ENCODE peak calls at places on chromosomes 2 and 18, in nine cellular contexts. One of them, this sample, is unnamed.

GRCh38 chr2:191556463-191556862 is 121.5 kb upstream of the NABP1 start:
- DNase-seq in ovary: no peak
- DNase-seq in astrocyte: no peak
- DNase-seq in sigmoid colon: no peak
- DNase-seq in kidney: no peak
- DNase-seq in tibial nerve: no peak
- DNase-seq in psoas muscle: no peak
- DNase-seq in neural progenitor cell: no peak
- DNase-seq in adrenal gland: no peak
- DNase-seq in this sample: no peak

GRCh38 chr18:35634376-35634775 is 52.8 kb downstream of the GALNT1 start:
- DNase-seq in ovary: no peak
- DNase-seq in astrocyte: no peak
- DNase-seq in sigmoid colon: no peak
- DNase-seq in kidney: no peak
- DNase-seq in tibial nerve: no peak
- DNase-seq in psoas muscle: no peak
- DNase-seq in neural progenitor cell: no peak
- DNase-seq in adrenal gland: no peak
- DNase-seq in this sample: no peak

GRCh38 chr18:79577451-79578395 is 101.9 kb upstream of the CTDP1 start:
- DNase-seq in ovary: peak
- DNase-seq in astrocyte: peak
- DNase-seq in sigmoid colon: peak
- DNase-seq in kidney: peak
- DNase-seq in tibial nerve: no peak
- DNase-seq in psoas muscle: peak
- DNase-seq in neural progenitor cell: no peak
- DNase-seq in adrenal gland: no peak
- DNase-seq in this sample: no peak

GRCh38 chr2:238105506-238106338 is 5.6 kb downstream of the ESPNL start:
- DNase-seq in ovary: peak
- DNase-seq in astrocyte: no peak
- DNase-seq in sigmoid colon: no peak
- DNase-seq in kidney: peak
- DNase-seq in tibial nerve: no peak
- DNase-seq in psoas muscle: peak
- DNase-seq in neural progenitor cell: no peak
- DNase-seq in adrenal gland: no peak
- DNase-seq in this sample: no peak

GRCh38 chr18:70425236-70425635 is 136.4 kb downstream of the SOCS6 start:
- DNase-seq in ovary: no peak
- DNase-seq in astrocyte: no peak
- DNase-seq in sigmoid colon: no peak
- DNase-seq in kidney: no peak
- DNase-seq in tibial nerve: no peak
- DNase-seq in psoas muscle: no peak
- DNase-seq in neural progenitor cell: no peak
- DNase-seq in adrenal gland: no peak
- DNase-seq in this sample: no peak

GRCh38 chr2:120403261-120403660 is 57.3 kb downstream of the INHBB start:
- DNase-seq in ovary: no peak
- DNase-seq in astrocyte: no peak
- DNase-seq in sigmoid colon: no peak
- DNase-seq in kidney: no peak
- DNase-seq in tibial nerve: no peak
- DNase-seq in psoas muscle: no peak
- DNase-seq in neural progenitor cell: no peak
- DNase-seq in adrenal gland: no peak
- DNase-seq in this sample: no peak

GRCh38 chr2:107525420-107525819 is 301.3 kb upstream of the RGPD4 start:
- DNase-seq in ovary: no peak
- DNase-seq in astrocyte: peak
- DNase-seq in sigmoid colon: no peak
- DNase-seq in kidney: no peak
- DNase-seq in tibial nerve: no peak
- DNase-seq in psoas muscle: no peak
- DNase-seq in neural progenitor cell: no peak
- DNase-seq in adrenal gland: no peak
- DNase-seq in this sample: no peak

GRCh38 chr2:27914046-27914792 is 23.7 kb downstream of the BABAM2 start:
- DNase-seq in ovary: no peak
- DNase-seq in astrocyte: no peak
- DNase-seq in sigmoid colon: no peak
- DNase-seq in kidney: no peak
- DNase-seq in tibial nerve: no peak
- DNase-seq in psoas muscle: no peak
- DNase-seq in neural progenitor cell: no peak
- DNase-seq in adrenal gland: no peak
- DNase-seq in this sample: no peak

GRCh38 chr2:25332571-25332970 is 9.2 kb downstream of the DNMT3A start:
- DNase-seq in ovary: no peak
- DNase-seq in astrocyte: no peak
- DNase-seq in sigmoid colon: no peak
- DNase-seq in kidney: no peak
- DNase-seq in tibial nerve: no peak
- DNase-seq in psoas muscle: peak
- DNase-seq in neural progenitor cell: no peak
- DNase-seq in adrenal gland: no peak
- DNase-seq in this sample: no peak

GRCh38 chr2:148130571-148130970 is 109.7 kb downstream of the MBD5 start:
- DNase-seq in ovary: no peak
- DNase-seq in astrocyte: peak
- DNase-seq in sigmoid colon: no peak
- DNase-seq in kidney: no peak
- DNase-seq in tibial nerve: no peak
- DNase-seq in psoas muscle: no peak
- DNase-seq in neural progenitor cell: no peak
- DNase-seq in adrenal gland: no peak
- DNase-seq in this sample: no peak

GRCh38 chr2:71476495-71476894 is 23.1 kb downstream of the DYSF start:
- DNase-seq in ovary: no peak
- DNase-seq in astrocyte: no peak
- DNase-seq in sigmoid colon: no peak
- DNase-seq in kidney: no peak
- DNase-seq in tibial nerve: no peak
- DNase-seq in psoas muscle: no peak
- DNase-seq in neural progenitor cell: no peak
- DNase-seq in adrenal gland: no peak
- DNase-seq in this sample: no peak

GRCh38 chr2:71473346-71474035 is 20.1 kb downstream of the DYSF start:
- DNase-seq in ovary: no peak
- DNase-seq in astrocyte: no peak
- DNase-seq in sigmoid colon: peak
- DNase-seq in kidney: no peak
- DNase-seq in tibial nerve: no peak
- DNase-seq in psoas muscle: no peak
- DNase-seq in neural progenitor cell: no peak
- DNase-seq in adrenal gland: no peak
- DNase-seq in this sample: no peak

GRCh38 chr2:71472019-71472418 is 18.7 kb downstream of the DYSF start:
- DNase-seq in ovary: no peak
- DNase-seq in astrocyte: no peak
- DNase-seq in sigmoid colon: no peak
- DNase-seq in kidney: no peak
- DNase-seq in tibial nerve: no peak
- DNase-seq in psoas muscle: no peak
- DNase-seq in neural progenitor cell: no peak
- DNase-seq in adrenal gland: no peak
- DNase-seq in this sample: no peak

GRCh38 chr2:71474744-71475421 is 21.5 kb downstream of the DYSF start:
- DNase-seq in ovary: no peak
- DNase-seq in astrocyte: no peak
- DNase-seq in sigmoid colon: peak
- DNase-seq in kidney: no peak
- DNase-seq in tibial nerve: no peak
- DNase-seq in psoas muscle: no peak
- DNase-seq in neural progenitor cell: no peak
- DNase-seq in adrenal gland: no peak
- DNase-seq in this sample: no peak

DNA sequence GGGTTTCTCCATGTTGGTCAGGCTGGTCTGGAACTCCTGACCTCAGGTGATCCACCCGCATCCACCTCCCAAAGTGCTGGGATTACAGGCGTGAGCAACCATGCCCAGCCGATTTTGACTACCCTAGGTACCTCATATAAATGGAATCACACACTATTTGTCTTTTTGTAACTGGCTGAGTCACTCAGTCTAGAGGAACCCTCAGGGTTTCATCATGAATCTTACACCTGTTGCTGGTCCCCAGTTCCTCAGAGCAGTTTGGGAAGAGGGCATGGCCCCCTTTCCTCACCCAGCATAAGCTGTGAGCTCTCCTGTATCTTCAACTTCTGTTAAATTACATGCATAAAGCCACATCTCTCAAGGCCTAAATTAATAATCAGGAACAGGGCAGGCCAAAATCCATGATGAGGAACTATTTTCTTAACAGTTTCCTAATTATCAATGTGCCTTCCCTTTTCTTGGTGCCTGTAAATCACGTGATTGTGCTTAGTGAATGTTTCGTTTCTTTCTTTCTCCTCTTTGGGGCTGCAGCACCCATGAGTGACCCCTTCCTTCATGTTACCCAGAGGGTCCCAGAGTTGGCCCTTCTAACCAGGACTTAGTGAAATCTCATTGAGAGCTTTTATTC is 20.9 kb downstream of the DYSF start:
- DNase-seq in ovary: no peak
- DNase-seq in astrocyte: no peak
- DNase-seq in sigmoid colon: no peak
- DNase-seq in kidney: no peak
- DNase-seq in tibial nerve: no peak
- DNase-seq in psoas muscle: no peak
- DNase-seq in neural progenitor cell: no peak
- DNase-seq in adrenal gland: no peak
- DNase-seq in this sample: no peak
- H3K4me3 ChIP-seq in ovary: no peak
- H3K4me3 ChIP-seq in astrocyte: no peak
- H3K4me3 ChIP-seq in sigmoid colon: no peak
- H3K4me3 ChIP-seq in kidney: no peak
- H3K4me3 ChIP-seq in tibial nerve: no peak
- H3K4me3 ChIP-seq in psoas muscle: no peak
- H3K4me3 ChIP-seq in neural progenitor cell: no peak
- H3K4me3 ChIP-seq in adrenal gland: no peak
- H3K4me3 ChIP-seq in this sample: no peak

GRCh38 chr2:196268022-196268421 is 96.6 kb upstream of the STK17B start:
- DNase-seq in ovary: no peak
- DNase-seq in astrocyte: no peak
- DNase-seq in sigmoid colon: no peak
- DNase-seq in kidney: no peak
- DNase-seq in tibial nerve: no peak
- DNase-seq in psoas muscle: no peak
- DNase-seq in neural progenitor cell: no peak
- DNase-seq in adrenal gland: no peak
- DNase-seq in this sample: no peak

GRCh38 chr2:196266855-196267254 is 95.5 kb upstream of the STK17B start:
- DNase-seq in ovary: no peak
- DNase-seq in astrocyte: no peak
- DNase-seq in sigmoid colon: no peak
- DNase-seq in kidney: no peak
- DNase-seq in tibial nerve: no peak
- DNase-seq in psoas muscle: no peak
- DNase-seq in neural progenitor cell: no peak
- DNase-seq in adrenal gland: no peak
- DNase-seq in this sample: no peak

GRCh38 chr2:196271786-196272185 is 100.4 kb upstream of the STK17B start:
- DNase-seq in ovary: no peak
- DNase-seq in astrocyte: no peak
- DNase-seq in sigmoid colon: no peak
- DNase-seq in kidney: no peak
- DNase-seq in tibial nerve: no peak
- DNase-seq in psoas muscle: no peak
- DNase-seq in neural progenitor cell: no peak
- DNase-seq in adrenal gland: no peak
- DNase-seq in this sample: no peak

GRCh38 chr2:196266351-196266750 is 95.0 kb upstream of the STK17B start:
- DNase-seq in ovary: no peak
- DNase-seq in astrocyte: no peak
- DNase-seq in sigmoid colon: no peak
- DNase-seq in kidney: no peak
- DNase-seq in tibial nerve: no peak
- DNase-seq in psoas muscle: no peak
- DNase-seq in neural progenitor cell: no peak
- DNase-seq in adrenal gland: no peak
- DNase-seq in this sample: no peak

GRCh38 chr2:196268538-196269338 is 97.4 kb upstream of the STK17B start:
- DNase-seq in ovary: no peak
- DNase-seq in astrocyte: no peak
- DNase-seq in sigmoid colon: no peak
- DNase-seq in kidney: no peak
- DNase-seq in tibial nerve: peak
- DNase-seq in psoas muscle: peak
- DNase-seq in neural progenitor cell: no peak
- DNase-seq in adrenal gland: no peak
- DNase-seq in this sample: no peak
- H3K27ac ChIP-seq in ovary: no peak
- H3K27ac ChIP-seq in astrocyte: no peak
- H3K27ac ChIP-seq in sigmoid colon: peak
- H3K27ac ChIP-seq in kidney: no peak
- H3K27ac ChIP-seq in tibial nerve: peak
- H3K27ac ChIP-seq in psoas muscle: no peak
- H3K27ac ChIP-seq in neural progenitor cell: no peak
- H3K27ac ChIP-seq in adrenal gland: peak
- H3K27ac ChIP-seq in this sample: peak

GRCh38 chr18:61637319-61637718 is 255.5 kb downstream of the RNF152 start:
- DNase-seq in ovary: no peak
- DNase-seq in astrocyte: no peak
- DNase-seq in sigmoid colon: no peak
- DNase-seq in kidney: no peak
- DNase-seq in tibial nerve: no peak
- DNase-seq in psoas muscle: no peak
- DNase-seq in neural progenitor cell: peak
- DNase-seq in adrenal gland: no peak
- DNase-seq in this sample: no peak
- TF ChIP-seq CTCF in ovary: no peak
- TF ChIP-seq CTCF in astrocyte: no peak
- TF ChIP-seq CTCF in sigmoid colon: no peak
- TF ChIP-seq CTCF in kidney: peak
- TF ChIP-seq CTCF in tibial nerve: no peak
- TF ChIP-seq CTCF in psoas muscle: no peak
- TF ChIP-seq CTCF in neural progenitor cell: peak
- TF ChIP-seq CTCF in adrenal gland: no peak
- TF ChIP-seq CTCF in this sample: no peak

DNA sequence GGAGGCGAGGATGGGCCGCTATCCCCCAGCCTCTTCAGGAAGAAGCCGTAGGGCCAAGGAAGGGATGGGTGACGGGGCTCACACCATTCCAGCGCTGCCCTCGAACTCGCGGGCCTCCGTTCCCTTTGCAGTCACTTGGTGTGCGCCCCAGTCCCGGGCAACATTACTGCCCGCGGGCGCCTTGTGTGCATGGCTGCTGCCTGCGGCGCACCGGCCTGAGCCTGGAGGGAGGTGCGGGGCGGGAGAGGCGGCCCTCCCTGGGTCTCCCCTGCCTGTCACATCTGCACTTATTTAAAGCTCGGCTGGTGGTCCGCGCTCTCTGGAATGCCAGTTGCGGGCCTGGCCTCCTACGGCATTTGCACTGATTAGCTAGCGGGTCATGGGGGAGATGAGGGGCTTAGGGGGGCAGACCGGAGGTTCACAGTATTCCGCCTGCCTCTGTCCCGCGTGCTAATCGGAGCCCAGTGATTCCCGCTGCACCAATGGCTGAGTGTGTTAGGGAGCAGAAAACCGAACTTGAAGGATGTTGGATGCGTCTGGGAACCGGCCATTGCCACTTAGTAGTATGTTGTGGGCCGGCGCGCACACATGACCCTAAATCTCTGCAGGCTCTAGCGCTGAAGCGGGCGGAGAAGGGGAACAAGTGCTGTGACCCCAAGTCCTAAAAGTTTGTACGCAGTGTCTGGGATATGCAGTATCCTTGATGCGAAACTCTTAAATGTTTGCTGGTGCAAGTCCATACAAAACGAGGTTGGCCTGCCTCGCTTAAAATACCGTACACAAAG is 161.1 kb upstream of the SIX2 start:
- DNase-seq in ovary: no peak
- DNase-seq in astrocyte: no peak
- DNase-seq in sigmoid colon: no peak
- DNase-seq in kidney: no peak
- DNase-seq in tibial nerve: no peak
- DNase-seq in psoas muscle: no peak
- DNase-seq in neural progenitor cell: peak
- DNase-seq in adrenal gland: no peak
- DNase-seq in this sample: no peak
- H3K4me3 ChIP-seq in ovary: no peak
- H3K4me3 ChIP-seq in astrocyte: peak
- H3K4me3 ChIP-seq in sigmoid colon: peak
- H3K4me3 ChIP-seq in kidney: no peak
- H3K4me3 ChIP-seq in tibial nerve: no peak
- H3K4me3 ChIP-seq in psoas muscle: peak
- H3K4me3 ChIP-seq in neural progenitor cell: peak
- H3K4me3 ChIP-seq in adrenal gland: no peak
- H3K4me3 ChIP-seq in this sample: no peak